ENCODE peak calls at places on chromosomes 5 and 9, in seven cellular contexts. One of them, this sample, is unnamed.

GRCh38 chr9:125904155-125904841 is 157.1 kb downstream of the PBX3 start:
- DNase-seq in lung: no peak
- DNase-seq in pancreas: no peak
- DNase-seq in PC-9: no peak
- DNase-seq in GM23338: no peak
- DNase-seq in heart left ventricle: no peak
- DNase-seq in hepatocyte: no peak
- DNase-seq in this sample: no peak

GRCh38 chr9:81722277-81722676 is 32.9 kb upstream of the TLE1 start:
- DNase-seq in pancreas: no peak
- DNase-seq in PC-9: no peak
- DNase-seq in GM23338: no peak
- DNase-seq in lung: no peak
- DNase-seq in hepatocyte: no peak
- DNase-seq in heart left ventricle: no peak
- DNase-seq in this sample: no peak

GRCh38 chr9:99437145-99437544 is 215.1 kb downstream of the SEC61B start:
- DNase-seq in GM23338: no peak
- DNase-seq in hepatocyte: no peak
- DNase-seq in heart left ventricle: no peak
- DNase-seq in lung: no peak
- DNase-seq in pancreas: no peak
- DNase-seq in PC-9: no peak
- DNase-seq in this sample: no peak

GRCh38 chr9:129148463-129149204 is 29.4 kb downstream of the IER5L start:
- DNase-seq in GM23338: no peak
- DNase-seq in lung: no peak
- DNase-seq in pancreas: no peak
- DNase-seq in heart left ventricle: no peak
- DNase-seq in hepatocyte: no peak
- DNase-seq in PC-9: no peak
- DNase-seq in this sample: no peak

GRCh38 chr9:136304456-136304855 is 562 bp upstream of the CCDC187 start:
- DNase-seq in hepatocyte: no peak
- DNase-seq in pancreas: no peak
- DNase-seq in PC-9: no peak
- DNase-seq in GM23338: no peak
- DNase-seq in heart left ventricle: no peak
- DNase-seq in lung: no peak
- DNase-seq in this sample: no peak

GRCh38 chr9:108675708-108676107 is 180.1 kb downstream of the ACTL7B start:
- DNase-seq in GM23338: no peak
- DNase-seq in hepatocyte: no peak
- DNase-seq in heart left ventricle: no peak
- DNase-seq in PC-9: no peak
- DNase-seq in lung: no peak
- DNase-seq in pancreas: no peak
- DNase-seq in this sample: no peak

GRCh38 chr5:141618030-141618803 is 583 bp downstream of the DIAPH1 start:
- DNase-seq in hepatocyte: peak; percentile 81
- DNase-seq in lung: peak; percentile 90
- DNase-seq in PC-9: peak; percentile 80
- DNase-seq in GM23338: peak; percentile 85
- DNase-seq in pancreas: peak; percentile 81
- DNase-seq in heart left ventricle: peak; percentile 44
- DNase-seq in this sample: peak; percentile 53

GRCh38 chr5:54362992-54363630 is 52.7 kb upstream of the ARL15 start:
- DNase-seq in GM23338: no peak
- DNase-seq in PC-9: no peak
- DNase-seq in pancreas: no peak
- DNase-seq in heart left ventricle: no peak
- DNase-seq in hepatocyte: no peak
- DNase-seq in lung: no peak
- DNase-seq in this sample: no peak

GRCh38 chr5:171415115-171415730 is 4.2 kb upstream of the FGF18 start:
- DNase-seq in heart left ventricle: no peak
- DNase-seq in PC-9: no peak
- DNase-seq in GM23338: peak; percentile 27
- DNase-seq in hepatocyte: no peak
- DNase-seq in pancreas: no peak
- DNase-seq in lung: no peak
- DNase-seq in this sample: no peak

GRCh38 chr5:14220642-14221041 is 77.5 kb downstream of the TRIO start:
- DNase-seq in hepatocyte: no peak
- DNase-seq in heart left ventricle: no peak
- DNase-seq in PC-9: no peak
- DNase-seq in lung: no peak
- DNase-seq in pancreas: no peak
- DNase-seq in GM23338: no peak
- DNase-seq in this sample: no peak

GRCh38 chr9:26271495-26272122 is 593.4 kb upstream of the TUSC1 start:
- DNase-seq in lung: no peak
- DNase-seq in GM23338: no peak
- DNase-seq in pancreas: no peak
- DNase-seq in heart left ventricle: no peak
- DNase-seq in hepatocyte: no peak
- DNase-seq in PC-9: no peak
- DNase-seq in this sample: no peak

GRCh38 chr9:127926961-127927456 is 3.6 kb downstream of the PIP5KL1 start:
- DNase-seq in PC-9: no peak
- DNase-seq in pancreas: no peak
- DNase-seq in lung: no peak
- DNase-seq in heart left ventricle: no peak
- DNase-seq in GM23338: peak; percentile 54
- DNase-seq in hepatocyte: no peak
- DNase-seq in this sample: no peak

GRCh38 chr9:127929044-127929979 is 1.3 kb downstream of the PIP5KL1 start:
- DNase-seq in pancreas: no peak
- DNase-seq in GM23338: no peak
- DNase-seq in PC-9: no peak
- DNase-seq in hepatocyte: no peak
- DNase-seq in heart left ventricle: no peak
- DNase-seq in lung: no peak
- DNase-seq in this sample: no peak

GRCh38 chr9:127927457-127928231 is 2.9 kb downstream of the PIP5KL1 start:
- DNase-seq in hepatocyte: peak; percentile 71
- DNase-seq in GM23338: peak; percentile 97
- DNase-seq in heart left ventricle: no peak
- DNase-seq in PC-9: peak; percentile 64
- DNase-seq in lung: peak; percentile 74
- DNase-seq in pancreas: peak; percentile 82
- DNase-seq in this sample: no peak

GRCh38 chr9:127930298-127931091 is at the start of gene PIP5KL1:
- DNase-seq in heart left ventricle: peak; percentile 87
- DNase-seq in PC-9: peak; percentile 91
- DNase-seq in pancreas: peak; percentile 84
- DNase-seq in GM23338: peak; percentile 96
- DNase-seq in lung: peak; percentile 87
- DNase-seq in hepatocyte: peak; percentile 92
- DNase-seq in this sample: peak; percentile 82

DNA sequence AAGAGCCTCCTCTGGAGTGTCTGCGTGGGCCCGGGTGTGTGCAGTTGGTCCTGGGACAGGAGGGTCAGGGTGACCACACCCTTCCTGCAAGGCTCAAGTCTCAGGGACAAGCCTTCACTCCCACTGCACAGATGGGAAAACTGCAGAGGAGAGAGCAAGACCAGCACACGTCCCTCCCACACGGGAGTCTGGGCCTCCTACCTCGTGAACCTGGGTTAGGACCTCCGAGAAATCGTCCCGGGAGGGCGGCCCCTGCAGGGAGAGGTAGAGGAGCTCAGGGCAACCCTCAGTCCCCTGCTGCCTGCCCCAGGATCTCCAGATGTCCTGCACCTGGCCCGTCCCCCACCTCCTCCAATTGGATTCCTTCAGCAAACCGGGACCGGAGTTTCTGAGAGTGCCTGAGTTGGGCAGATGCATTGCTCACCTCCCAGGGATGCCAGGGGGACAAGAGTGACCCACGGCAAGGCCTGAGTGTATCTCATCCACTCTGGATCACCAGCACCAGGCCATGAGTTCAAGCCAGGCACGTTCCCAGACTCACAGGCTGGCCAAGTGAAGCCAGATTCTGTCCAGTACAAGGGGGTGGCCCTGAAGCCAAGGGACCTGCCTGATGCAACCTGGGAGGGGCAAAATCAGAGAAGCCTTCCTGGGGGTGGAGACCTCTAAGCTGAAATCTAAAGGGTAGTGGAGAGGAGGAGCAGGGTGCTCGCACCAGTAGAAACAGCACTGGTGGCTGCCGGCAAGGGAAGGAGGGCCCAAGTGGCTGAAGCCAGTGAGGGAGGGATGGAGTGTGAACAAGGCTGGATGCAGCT is 2.1 kb downstream of the PIP5KL1 start:
- DNase-seq in lung: no peak
- DNase-seq in GM23338: no peak
- DNase-seq in PC-9: no peak
- DNase-seq in pancreas: no peak
- DNase-seq in hepatocyte: no peak
- DNase-seq in heart left ventricle: no peak
- DNase-seq in this sample: no peak
- H3K4me3 ChIP-seq in lung: no peak overlapping the region
- H3K4me3 ChIP-seq in GM23338: peak overlapping the region; percentile 63
- H3K4me3 ChIP-seq in PC-9: peak overlapping the region; percentile 63
- H3K4me3 ChIP-seq in pancreas: no peak overlapping the region
- H3K4me3 ChIP-seq in hepatocyte: no peak overlapping the region
- H3K4me3 ChIP-seq in heart left ventricle: no peak overlapping the region
- H3K4me3 ChIP-seq in this sample: no peak overlapping the region

GRCh38 chr5:78245126-78245525 is 49.4 kb downstream of the AP3B1 start:
- DNase-seq in lung: no peak
- DNase-seq in PC-9: no peak
- DNase-seq in GM23338: no peak
- DNase-seq in pancreas: no peak
- DNase-seq in heart left ventricle: no peak
- DNase-seq in hepatocyte: peak; percentile 46
- DNase-seq in this sample: no peak
- TF ChIP-seq CTCF in lung: no peak
- TF ChIP-seq CTCF in PC-9: no peak
- TF ChIP-seq CTCF in GM23338: no peak
- TF ChIP-seq CTCF in pancreas: no peak
- TF ChIP-seq CTCF in heart left ventricle: no peak
- TF ChIP-seq CTCF in hepatocyte: no peak
- TF ChIP-seq CTCF in this sample: no peak

DNA sequence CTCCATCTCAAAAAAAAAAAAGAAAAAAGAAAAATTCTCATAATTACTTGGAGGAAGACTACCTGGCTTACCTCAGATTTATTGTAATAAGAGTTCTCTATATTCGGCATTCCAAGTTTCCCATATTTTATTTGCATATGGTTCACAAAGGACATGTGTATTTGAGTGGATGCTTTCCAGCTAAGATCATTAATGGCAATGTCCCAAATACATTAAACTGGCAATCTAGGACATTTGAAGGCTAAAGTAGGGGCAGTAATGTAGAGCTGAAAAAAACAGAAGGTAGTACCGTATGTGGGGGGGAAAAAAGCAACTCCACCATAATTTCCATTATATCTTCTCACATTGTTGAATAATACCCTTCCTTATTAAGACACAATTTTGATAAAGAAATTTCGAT is 4.9 kb downstream of the TUT7 start:
- DNase-seq in PC-9: no peak
- DNase-seq in pancreas: no peak
- DNase-seq in lung: no peak
- DNase-seq in hepatocyte: no peak
- DNase-seq in GM23338: no peak
- DNase-seq in heart left ventricle: no peak
- DNase-seq in this sample: no peak
- H3K4me1 ChIP-seq in PC-9: peaks cover 52% of the 10 kb centered on the region
- H3K4me1 ChIP-seq in pancreas: peaks cover 54% of the 10 kb centered on the region
- H3K4me1 ChIP-seq in lung: peaks cover 5% of the 10 kb centered on the region
- H3K4me1 ChIP-seq in hepatocyte: peaks cover 15% of the 10 kb centered on the region
- H3K4me1 ChIP-seq in GM23338: peaks cover 11% of the 10 kb centered on the region
- H3K4me1 ChIP-seq in heart left ventricle: peaks cover 10% of the 10 kb centered on the region
- H3K4me1 ChIP-seq in this sample: peaks cover 16% of the 10 kb centered on the region

GRCh38 chr9:85243921-85244320 is 497.8 kb downstream of the AGTPBP1 start:
- DNase-seq in heart left ventricle: no peak
- DNase-seq in GM23338: no peak
- DNase-seq in pancreas: no peak
- DNase-seq in lung: no peak
- DNase-seq in hepatocyte: no peak
- DNase-seq in PC-9: no peak
- DNase-seq in this sample: no peak

GRCh38 chr9:85246566-85246965 is 495.2 kb downstream of the AGTPBP1 start:
- DNase-seq in lung: no peak
- DNase-seq in hepatocyte: no peak
- DNase-seq in pancreas: no peak
- DNase-seq in PC-9: no peak
- DNase-seq in GM23338: no peak
- DNase-seq in heart left ventricle: no peak
- DNase-seq in this sample: no peak

GRCh38 chr9:85249313-85249621 is 492.5 kb downstream of the AGTPBP1 start:
- DNase-seq in pancreas: no peak
- DNase-seq in PC-9: no peak
- DNase-seq in hepatocyte: no peak
- DNase-seq in GM23338: no peak
- DNase-seq in lung: no peak
- DNase-seq in heart left ventricle: no peak
- DNase-seq in this sample: no peak

GRCh38 chr9:85248514-85249312 is 493.0 kb downstream of the AGTPBP1 start:
- DNase-seq in heart left ventricle: no peak
- DNase-seq in lung: no peak
- DNase-seq in pancreas: no peak
- DNase-seq in PC-9: no peak
- DNase-seq in hepatocyte: peak; percentile 28
- DNase-seq in GM23338: no peak
- DNase-seq in this sample: no peak

GRCh38 chr9:85244856-85245255 is 496.9 kb downstream of the AGTPBP1 start:
- DNase-seq in heart left ventricle: no peak
- DNase-seq in PC-9: no peak
- DNase-seq in pancreas: no peak
- DNase-seq in hepatocyte: no peak
- DNase-seq in lung: no peak
- DNase-seq in GM23338: no peak
- DNase-seq in this sample: no peak
- H3K4me3 ChIP-seq in heart left ventricle: no peak overlapping the region
- H3K4me3 ChIP-seq in PC-9: no peak overlapping the region
- H3K4me3 ChIP-seq in pancreas: no peak overlapping the region
- H3K4me3 ChIP-seq in hepatocyte: no peak overlapping the region
- H3K4me3 ChIP-seq in lung: no peak overlapping the region
- H3K4me3 ChIP-seq in GM23338: no peak overlapping the region
- H3K4me3 ChIP-seq in this sample: no peak overlapping the region

This sample was measured in A673.